ENCODE peak calls at places on chromosomes 6 and 20, in six cellular contexts. One of them, this sample, is unnamed.

GRCh38 chr6:35298625-35299140 is 1.1 kb downstream of the DEF6 start:
- DNase-seq in OCI-LY7: peak
- DNase-seq in lower leg skin: no peak
- DNase-seq in IMR-90: no peak
- DNase-seq in astrocyte of the spinal cord: no peak
- DNase-seq in GM13977: no peak
- DNase-seq in this sample: no peak

GRCh38 chr6:164010446-164011071 is 596.0 kb downstream of the QKI start:
- DNase-seq in OCI-LY7: no peak
- DNase-seq in lower leg skin: no peak
- DNase-seq in IMR-90: no peak
- DNase-seq in astrocyte of the spinal cord: no peak
- DNase-seq in GM13977: no peak
- DNase-seq in this sample: no peak

GRCh38 chr20:44959082-44959895 is 908 bp downstream of the TOMM34 start:
- DNase-seq in OCI-LY7: peak
- DNase-seq in lower leg skin: no peak
- DNase-seq in IMR-90: peak
- DNase-seq in astrocyte of the spinal cord: peak
- DNase-seq in GM13977: peak
- DNase-seq in this sample: no peak

GRCh38 chr6:67717281-67717680 is 917.8 kb upstream of the ADGRB3 start:
- DNase-seq in OCI-LY7: no peak
- DNase-seq in lower leg skin: no peak
- DNase-seq in IMR-90: no peak
- DNase-seq in astrocyte of the spinal cord: peak
- DNase-seq in GM13977: no peak
- DNase-seq in this sample: no peak

GRCh38 chr20:23533161-23533560 is 35.1 kb downstream of the CST9L start:
- DNase-seq in OCI-LY7: no peak
- DNase-seq in lower leg skin: no peak
- DNase-seq in IMR-90: no peak
- DNase-seq in astrocyte of the spinal cord: no peak
- DNase-seq in GM13977: no peak
- DNase-seq in this sample: no peak

GRCh38 chr6:164108869-164109769 is 694.6 kb downstream of the QKI start:
- DNase-seq in OCI-LY7: no peak
- DNase-seq in lower leg skin: peak
- DNase-seq in IMR-90: no peak
- DNase-seq in astrocyte of the spinal cord: peak
- DNase-seq in GM13977: no peak
- DNase-seq in this sample: no peak

GRCh38 chr6:132919028-132919427 is 104.7 kb downstream of the RPS12 start:
- DNase-seq in OCI-LY7: no peak
- DNase-seq in lower leg skin: no peak
- DNase-seq in IMR-90: peak
- DNase-seq in astrocyte of the spinal cord: no peak
- DNase-seq in GM13977: no peak
- DNase-seq in this sample: no peak

GRCh38 chr6:139588734-139589418 is 214.4 kb upstream of the CITED2 start:
- DNase-seq in OCI-LY7: no peak
- DNase-seq in lower leg skin: no peak
- DNase-seq in IMR-90: peak
- DNase-seq in astrocyte of the spinal cord: peak
- DNase-seq in GM13977: no peak
- DNase-seq in this sample: no peak

GRCh38 chr6:39791850-39792500 is at the start of gene DAAM2:
- DNase-seq in OCI-LY7: no peak
- DNase-seq in lower leg skin: peak
- DNase-seq in IMR-90: peak
- DNase-seq in astrocyte of the spinal cord: peak
- DNase-seq in GM13977: no peak
- DNase-seq in this sample: no peak

GRCh38 chr6:9224539-9224938 is 789.2 kb upstream of the SLC35B3 start:
- DNase-seq in OCI-LY7: no peak
- DNase-seq in lower leg skin: no peak
- DNase-seq in IMR-90: no peak
- DNase-seq in astrocyte of the spinal cord: no peak
- DNase-seq in GM13977: no peak
- DNase-seq in this sample: no peak

GRCh38 chr20:18377896-18378481 is 88.8 kb downstream of the DZANK1 start:
- DNase-seq in OCI-LY7: no peak
- DNase-seq in lower leg skin: no peak
- DNase-seq in IMR-90: no peak
- DNase-seq in astrocyte of the spinal cord: no peak
- DNase-seq in GM13977: no peak
- DNase-seq in this sample: no peak

GRCh38 chr20:18380908-18381529 is 85.8 kb downstream of the DZANK1 start:
- DNase-seq in OCI-LY7: no peak
- DNase-seq in lower leg skin: no peak
- DNase-seq in IMR-90: no peak
- DNase-seq in astrocyte of the spinal cord: no peak
- DNase-seq in GM13977: no peak
- DNase-seq in this sample: no peak
- TF ChIP-seq CTCF in OCI-LY7: no peak
- TF ChIP-seq CTCF in lower leg skin: no peak
- TF ChIP-seq CTCF in IMR-90: no peak
- TF ChIP-seq CTCF in astrocyte of the spinal cord: no peak
- TF ChIP-seq CTCF in GM13977: peak
- TF ChIP-seq CTCF in this sample: no peak

DNA sequence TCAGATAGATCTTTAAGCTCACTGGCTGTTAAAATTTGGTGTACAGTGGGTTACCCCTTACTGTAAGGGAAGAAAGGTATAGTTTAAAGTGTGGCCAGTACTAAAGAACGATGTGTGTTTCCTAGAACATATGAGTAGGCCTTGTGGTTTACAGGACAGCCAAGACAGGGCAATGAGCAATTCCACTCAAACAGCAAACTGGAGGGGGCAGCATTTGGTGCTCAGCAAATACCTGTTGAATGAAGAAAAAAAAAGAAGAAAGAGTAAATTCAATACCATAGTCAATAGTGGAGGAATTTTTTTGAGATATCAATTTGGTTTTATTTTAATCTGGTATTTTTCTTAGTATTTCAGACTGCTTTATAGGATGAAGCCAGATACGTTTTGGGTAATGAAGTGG is 3.8 kb upstream of the NCOA5 start:
- DNase-seq in OCI-LY7: no peak
- DNase-seq in lower leg skin: no peak
- DNase-seq in IMR-90: no peak
- DNase-seq in astrocyte of the spinal cord: peak
- DNase-seq in GM13977: no peak
- DNase-seq in this sample: no peak
- TF ChIP-seq CTCF in OCI-LY7: peak
- TF ChIP-seq CTCF in lower leg skin: no peak
- TF ChIP-seq CTCF in IMR-90: no peak
- TF ChIP-seq CTCF in astrocyte of the spinal cord: no peak
- TF ChIP-seq CTCF in GM13977: peak
- TF ChIP-seq CTCF in this sample: no peak

GRCh38 chr6:15213838-15214398 is 32.0 kb upstream of the JARID2 start:
- DNase-seq in OCI-LY7: no peak
- DNase-seq in lower leg skin: no peak
- DNase-seq in IMR-90: no peak
- DNase-seq in astrocyte of the spinal cord: no peak
- DNase-seq in GM13977: no peak
- DNase-seq in this sample: no peak
- TF ChIP-seq CTCF in OCI-LY7: no peak
- TF ChIP-seq CTCF in lower leg skin: no peak
- TF ChIP-seq CTCF in IMR-90: no peak
- TF ChIP-seq CTCF in astrocyte of the spinal cord: no peak
- TF ChIP-seq CTCF in GM13977: no peak
- TF ChIP-seq CTCF in this sample: no peak

GRCh38 chr6:43355862-43356590 is 13.4 kb downstream of the ZNF318 start:
- DNase-seq in OCI-LY7: peak
- DNase-seq in lower leg skin: no peak
- DNase-seq in IMR-90: peak
- DNase-seq in astrocyte of the spinal cord: no peak
- DNase-seq in GM13977: no peak
- DNase-seq in this sample: no peak
- TF ChIP-seq CTCF in OCI-LY7: peak
- TF ChIP-seq CTCF in lower leg skin: no peak
- TF ChIP-seq CTCF in IMR-90: peak
- TF ChIP-seq CTCF in astrocyte of the spinal cord: peak
- TF ChIP-seq CTCF in GM13977: peak
- TF ChIP-seq CTCF in this sample: peak

DNA sequence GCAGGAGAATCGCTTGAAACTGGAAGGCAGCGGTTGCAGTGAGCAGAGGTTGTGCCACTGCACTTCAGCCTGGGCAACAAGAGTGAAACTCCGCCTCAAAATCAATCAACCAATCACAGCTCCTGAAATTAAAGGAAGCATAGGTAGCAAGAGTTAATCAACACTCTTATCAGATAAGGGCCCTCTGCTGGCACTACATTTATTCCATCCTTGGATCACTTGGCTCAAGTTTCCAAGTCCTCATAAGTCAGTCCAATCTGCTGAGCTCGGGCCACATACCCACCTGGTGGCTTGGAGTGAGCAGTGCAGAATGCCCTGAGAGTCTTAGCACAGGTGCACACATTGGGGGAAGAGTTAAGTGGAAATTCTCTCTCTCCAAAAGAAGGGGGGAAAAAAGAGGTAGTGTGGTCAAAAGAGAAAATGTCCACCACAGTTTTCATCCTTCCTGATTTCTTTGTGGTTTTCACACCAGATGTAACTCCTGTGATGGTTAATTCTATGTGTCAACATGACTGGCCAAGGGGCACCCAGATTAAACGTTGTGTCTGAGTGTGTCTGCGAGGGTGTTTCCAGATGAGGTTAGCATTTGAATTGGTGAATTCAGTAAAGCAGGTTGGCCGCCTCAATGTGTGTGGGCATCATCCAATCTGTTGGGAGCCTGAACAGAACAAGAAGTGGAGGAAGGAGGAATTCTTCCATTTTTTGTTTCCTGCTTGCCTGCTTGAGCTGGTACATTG is 14.2 kb upstream of the FAM8A1 start:
- DNase-seq in OCI-LY7: peak
- DNase-seq in lower leg skin: no peak
- DNase-seq in IMR-90: no peak
- DNase-seq in astrocyte of the spinal cord: no peak
- DNase-seq in GM13977: no peak
- DNase-seq in this sample: no peak
- TF ChIP-seq CTCF in OCI-LY7: peak
- TF ChIP-seq CTCF in lower leg skin: no peak
- TF ChIP-seq CTCF in IMR-90: peak
- TF ChIP-seq CTCF in astrocyte of the spinal cord: peak
- TF ChIP-seq CTCF in GM13977: no peak
- TF ChIP-seq CTCF in this sample: no peak

GRCh38 chr6:112300888-112301287 is 46.2 kb upstream of the RFPL4B start:
- DNase-seq in OCI-LY7: no peak
- DNase-seq in lower leg skin: no peak
- DNase-seq in IMR-90: no peak
- DNase-seq in astrocyte of the spinal cord: no peak
- DNase-seq in GM13977: no peak
- DNase-seq in this sample: no peak

GRCh38 chr6:112298816-112299281 is 44.5 kb upstream of the LAMA4 start:
- DNase-seq in OCI-LY7: no peak
- DNase-seq in lower leg skin: no peak
- DNase-seq in IMR-90: peak
- DNase-seq in astrocyte of the spinal cord: peak
- DNase-seq in GM13977: no peak
- DNase-seq in this sample: no peak

GRCh38 chr6:112296694-112297093 is 42.3 kb upstream of the LAMA4 start:
- DNase-seq in OCI-LY7: no peak
- DNase-seq in lower leg skin: no peak
- DNase-seq in IMR-90: peak
- DNase-seq in astrocyte of the spinal cord: no peak
- DNase-seq in GM13977: no peak
- DNase-seq in this sample: no peak

GRCh38 chr6:112298021-112298745 is 43.8 kb upstream of the LAMA4 start:
- DNase-seq in OCI-LY7: no peak
- DNase-seq in lower leg skin: no peak
- DNase-seq in IMR-90: peak
- DNase-seq in astrocyte of the spinal cord: peak
- DNase-seq in GM13977: no peak
- DNase-seq in this sample: no peak

GRCh38 chr6:112296122-112296521 is 41.8 kb upstream of the LAMA4 start:
- DNase-seq in OCI-LY7: peak
- DNase-seq in lower leg skin: no peak
- DNase-seq in IMR-90: peak
- DNase-seq in astrocyte of the spinal cord: peak
- DNase-seq in GM13977: no peak
- DNase-seq in this sample: no peak
- TF ChIP-seq CTCF in OCI-LY7: peak
- TF ChIP-seq CTCF in lower leg skin: no peak
- TF ChIP-seq CTCF in IMR-90: peak
- TF ChIP-seq CTCF in astrocyte of the spinal cord: peak
- TF ChIP-seq CTCF in GM13977: peak
- TF ChIP-seq CTCF in this sample: no peak